ENCODE peak calls at places on chromosomes 11 and 22, in nine cellular contexts. U, N, J, V, D, P, O, W and H are unnamed samples.

GRCh38 chr22:19679476-19680099 is 34.7 kb upstream of the SEPTIN5 start:
- DNase-seq in U (no peak), N (no peak), J (no peak), V (peak), D (no peak), P (no peak), O (no peak), W (no peak), H (peak)

GRCh38 chr22:30001459-30001858 is 78.8 kb upstream of the HORMAD2 start:
- DNase-seq in U (no peak), N (no peak), J (no peak), V (no peak), D (no peak), P (no peak), O (no peak), W (no peak), H (no peak)

GRCh38 chr22:19526702-19527111 is 2.5 kb upstream of the CLDN5 start:
- DNase-seq in U (no peak), N (no peak), J (no peak), V (no peak), D (no peak), P (no peak), O (no peak), W (no peak), H (no peak)

GRCh38 chr22:48354082-48354481 is 1473.6 kb downstream of the BRD1 start:
- DNase-seq in U (no peak), N (no peak), J (no peak), V (no peak), D (no peak), P (no peak), O (no peak), W (no peak), H (no peak)

GRCh38 chr11:117621226-117621625 is 175.8 kb downstream of the DSCAML1 start:
- DNase-seq in U (no peak), N (no peak), J (no peak), V (no peak), D (no peak), P (no peak), O (no peak), W (no peak), H (no peak)

GRCh38 chr11:1562469-1563148 is 9.5 kb downstream of the DUSP8 start:
- DNase-seq in U (no peak), N (no peak), J (no peak), V (no peak), D (no peak), P (no peak), O (no peak), W (no peak), H (no peak)

GRCh38 chr11:7532395-7532794 is 18.6 kb downstream of the PPFIBP2 start:
- DNase-seq in U (no peak), N (no peak), J (no peak), V (no peak), D (no peak), P (no peak), O (no peak), W (no peak), H (no peak)

GRCh38 chr11:134483291-134483690 is 71.2 kb upstream of the B3GAT1 start:
- DNase-seq in U (no peak), N (no peak), J (no peak), V (no peak), D (no peak), P (no peak), O (no peak), W (no peak), H (no peak)

GRCh38 chr22:42922374-42923177 is 65.5 kb upstream of the ARFGAP3 start:
- DNase-seq in U (no peak), N (no peak), J (no peak), V (no peak), D (no peak), P (no peak), O (no peak), W (no peak), H (no peak)

GRCh38 chr11:127859941-127860354 is 727.4 kb downstream of the ETS1 start:
- DNase-seq in U (no peak), N (no peak), J (no peak), V (no peak), D (no peak), P (no peak), O (no peak), W (no peak), H (no peak)

GRCh38 chr22:45462034-45462655 is 40.5 kb upstream of the FBLN1 start:
- DNase-seq in U (no peak), N (no peak), J (no peak), V (no peak), D (no peak), P (no peak), O (no peak), W (no peak), H (no peak)

GRCh38 chr11:134207538-134208239 is 16.1 kb downstream of the NCAPD3 start:
- DNase-seq in U (no peak), N (peak), J (no peak), V (no peak), D (no peak), P (no peak), O (no peak), W (no peak), H (peak)

GRCh38 chr22:25939384-25939783 is 197.4 kb downstream of the MYO18B start:
- DNase-seq in U (no peak), N (no peak), J (no peak), V (no peak), D (no peak), P (no peak), O (no peak), W (no peak), H (no peak)

GRCh38 chr11:69461272-69461962 is 20.0 kb upstream of the LINC01488 start:
- DNase-seq in U (no peak), N (no peak), J (no peak), V (no peak), D (no peak), P (no peak), O (no peak), W (no peak), H (no peak)

GRCh38 chr11:9193316-9193715 is 71.8 kb downstream of the DENND5A start:
- DNase-seq in U (no peak), N (no peak), J (no peak), V (no peak), D (no peak), P (no peak), O (no peak), W (no peak), H (no peak)

GRCh38 chr11:123233280-123233977 is 38.4 kb upstream of the CLMP start:
- DNase-seq in U (no peak), N (no peak), J (no peak), V (no peak), D (no peak), P (no peak), O (no peak), W (no peak), H (no peak)

GRCh38 chr11:8328848-8329330 is 65.2 kb upstream of the LMO1 start:
- DNase-seq in U (peak), N (peak), J (peak), V (peak), D (peak), P (peak), O (peak), W (peak), H (peak)

GRCh38 chr22:30637701-30638114 is 2.1 kb downstream of the SLC35E4 start:
- DNase-seq in U (no peak), N (no peak), J (no peak), V (no peak), D (no peak), P (no peak), O (no peak), W (no peak), H (no peak)

GRCh38 chr11:45590743-45591142 is 74.7 kb downstream of the CHST1 start:
- DNase-seq in U (peak), N (no peak), J (peak), V (peak), D (no peak), P (no peak), O (peak), W (no peak), H (no peak)